ENCODE peak calls at places on chromosomes 1 and 21, in five cellular contexts. One of them, this sample, is unnamed. For H3K36me3, the result is how much of the 10 kb centered on the place peaks cover.

GRCh38 chr1:94582578-94582977 is 41.0 kb upstream of the F3 start:
- DNase-seq in fibroblast of lung: no peak
- DNase-seq in kidney: no peak
- DNase-seq in IMR-90: no peak
- DNase-seq in K562: no peak
- DNase-seq in this sample: no peak

GRCh38 chr1:13935336-13935735 is 235.3 kb downstream of the PRDM2 start:
- DNase-seq in fibroblast of lung: no peak
- DNase-seq in IMR-90: no peak
- DNase-seq in kidney: no peak
- DNase-seq in K562: peak
- DNase-seq in this sample: no peak

GRCh38 chr1:93649231-93649630 is 32.4 kb downstream of the BCAR3 start:
- DNase-seq in fibroblast of lung: no peak
- DNase-seq in kidney: no peak
- DNase-seq in K562: no peak
- DNase-seq in IMR-90: peak
- DNase-seq in this sample: no peak

GRCh38 chr1:50967416-50968020 is 2.5 kb upstream of the CDKN2C start:
- DNase-seq in K562: peak
- DNase-seq in fibroblast of lung: peak
- DNase-seq in IMR-90: no peak
- DNase-seq in kidney: no peak
- DNase-seq in this sample: no peak

GRCh38 chr1:217332426-217333065 is 298.3 kb downstream of the GPATCH2 start:
- DNase-seq in kidney: no peak
- DNase-seq in fibroblast of lung: peak
- DNase-seq in IMR-90: no peak
- DNase-seq in K562: no peak
- DNase-seq in this sample: no peak

GRCh38 chr1:78227705-78228260 is 182.0 kb downstream of the GIPC2 start:
- DNase-seq in IMR-90: peak
- DNase-seq in K562: no peak
- DNase-seq in fibroblast of lung: peak
- DNase-seq in kidney: no peak
- DNase-seq in this sample: no peak

GRCh38 chr1:27603962-27604578 is at the start of gene AHDC1:
- DNase-seq in K562: peak
- DNase-seq in IMR-90: peak
- DNase-seq in kidney: peak
- DNase-seq in fibroblast of lung: peak
- DNase-seq in this sample: peak

GRCh38 chr1:35558374-35559316 is 1.0 kb downstream of the NCDN start:
- DNase-seq in kidney: peak
- DNase-seq in K562: peak
- DNase-seq in IMR-90: no peak
- DNase-seq in fibroblast of lung: no peak
- DNase-seq in this sample: peak

GRCh38 chr1:34126486-34126885 is 38.5 kb downstream of the CSMD2 start:
- DNase-seq in fibroblast of lung: no peak
- DNase-seq in K562: no peak
- DNase-seq in kidney: no peak
- DNase-seq in IMR-90: no peak
- DNase-seq in this sample: no peak

GRCh38 chr1:94025383-94026340 is 95.3 kb downstream of the ABCA4 start:
- DNase-seq in kidney: no peak
- DNase-seq in IMR-90: peak
- DNase-seq in K562: peak
- DNase-seq in fibroblast of lung: peak
- DNase-seq in this sample: no peak

GRCh38 chr1:168465942-168466702 is 77.7 kb downstream of the XCL2 start:
- DNase-seq in kidney: no peak
- DNase-seq in K562: peak
- DNase-seq in fibroblast of lung: peak
- DNase-seq in IMR-90: peak
- DNase-seq in this sample: peak

GRCh38 chr1:33712176-33712575 is 151.7 kb upstream of the HMGB4 start:
- DNase-seq in IMR-90: no peak
- DNase-seq in kidney: no peak
- DNase-seq in K562: no peak
- DNase-seq in fibroblast of lung: no peak
- DNase-seq in this sample: no peak

GRCh38 chr1:223739366-223740057 is 27.2 kb downstream of the CAPN2 start:
- DNase-seq in K562: no peak
- DNase-seq in kidney: no peak
- DNase-seq in IMR-90: no peak
- DNase-seq in fibroblast of lung: no peak
- DNase-seq in this sample: no peak

GRCh38 chr1:22030473-22030872 is 22.0 kb upstream of the CDC42 start:
- DNase-seq in fibroblast of lung: no peak
- DNase-seq in IMR-90: no peak
- DNase-seq in kidney: no peak
- DNase-seq in K562: no peak
- DNase-seq in this sample: no peak

GRCh38 chr1:56808385-56808784 is 10.8 kb downstream of the FYB2 start:
- DNase-seq in fibroblast of lung: no peak
- DNase-seq in IMR-90: no peak
- DNase-seq in kidney: no peak
- DNase-seq in K562: no peak
- DNase-seq in this sample: no peak

GRCh38 chr1:157968951-157969350 is 24.5 kb upstream of the KIRREL1 start:
- DNase-seq in IMR-90: peak
- DNase-seq in kidney: no peak
- DNase-seq in fibroblast of lung: peak
- DNase-seq in K562: no peak
- DNase-seq in this sample: no peak

GRCh38 chr1:207937204-207937603 is 26.3 kb upstream of the CD34 start:
- DNase-seq in K562: no peak
- DNase-seq in fibroblast of lung: no peak
- DNase-seq in IMR-90: no peak
- DNase-seq in kidney: no peak
- DNase-seq in this sample: no peak

GRCh38 chr1:45623972-45624371 is at the start of gene CCDC17:
- DNase-seq in kidney: no peak
- DNase-seq in IMR-90: no peak
- DNase-seq in fibroblast of lung: peak
- DNase-seq in K562: no peak
- DNase-seq in this sample: no peak

GRCh38 chr1:116440731-116441130 is 67.7 kb downstream of the ATP1A1 start:
- DNase-seq in fibroblast of lung: no peak
- DNase-seq in IMR-90: no peak
- DNase-seq in kidney: no peak
- DNase-seq in K562: peak
- DNase-seq in this sample: no peak

GRCh38 chr1:52357397-52357796 is 8.6 kb downstream of the CC2D1B start:
- DNase-seq in fibroblast of lung: no peak
- DNase-seq in K562: no peak
- DNase-seq in IMR-90: no peak
- DNase-seq in kidney: no peak
- DNase-seq in this sample: no peak

GRCh38 chr1:52358851-52359497 is 7.0 kb downstream of the CC2D1B start:
- DNase-seq in IMR-90: no peak
- DNase-seq in kidney: peak
- DNase-seq in K562: no peak
- DNase-seq in fibroblast of lung: no peak
- DNase-seq in this sample: no peak

GRCh38 chr1:52356818-52357355 is 9.1 kb downstream of the CC2D1B start:
- DNase-seq in fibroblast of lung: no peak
- DNase-seq in K562: no peak
- DNase-seq in IMR-90: no peak
- DNase-seq in kidney: no peak
- DNase-seq in this sample: no peak

GRCh38 chr1:52359676-52360594 is 6.1 kb downstream of the CC2D1B start:
- DNase-seq in IMR-90: no peak
- DNase-seq in kidney: no peak
- DNase-seq in fibroblast of lung: no peak
- DNase-seq in K562: no peak
- DNase-seq in this sample: no peak

DNA sequence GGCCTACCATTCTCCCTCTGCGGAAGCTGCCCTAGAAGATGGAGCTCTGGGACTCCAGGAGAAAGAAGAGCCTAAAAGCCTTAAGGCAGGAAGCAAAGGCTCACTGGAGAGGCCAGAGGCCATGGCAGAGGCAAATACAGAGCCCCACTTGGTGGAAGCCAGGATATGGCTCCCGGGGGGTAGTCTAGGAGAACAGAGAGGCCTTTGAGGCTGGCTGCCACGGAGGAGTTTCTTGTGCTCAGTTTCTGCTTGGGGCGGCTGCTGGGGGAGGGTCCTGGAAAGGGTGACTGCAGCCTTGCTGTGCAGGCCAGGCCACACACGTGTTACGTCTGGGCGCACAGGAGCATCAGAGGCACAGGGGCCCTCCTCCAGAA is 5.4 kb downstream of the CC2D1B start:
- DNase-seq in kidney: no peak
- DNase-seq in IMR-90: no peak
- DNase-seq in fibroblast of lung: no peak
- DNase-seq in K562: no peak
- DNase-seq in this sample: no peak
- H3K36me3 ChIP-seq in kidney: half or more
- H3K36me3 ChIP-seq in IMR-90: half or more
- H3K36me3 ChIP-seq in fibroblast of lung: under half
- H3K36me3 ChIP-seq in K562: half or more
- H3K36me3 ChIP-seq in this sample: under half

GRCh38 chr1:234619794-234620247 is 9.8 kb upstream of the IRF2BP2 start:
- DNase-seq in kidney: no peak
- DNase-seq in fibroblast of lung: no peak
- DNase-seq in K562: no peak
- DNase-seq in IMR-90: no peak
- DNase-seq in this sample: no peak

GRCh38 chr1:234618726-234619049 is 8.7 kb upstream of the IRF2BP2 start:
- DNase-seq in IMR-90: no peak
- DNase-seq in fibroblast of lung: no peak
- DNase-seq in K562: no peak
- DNase-seq in kidney: no peak
- DNase-seq in this sample: no peak

GRCh38 chr1:234617986-234618725 is 8.2 kb upstream of the IRF2BP2 start:
- DNase-seq in K562: no peak
- DNase-seq in fibroblast of lung: peak
- DNase-seq in kidney: no peak
- DNase-seq in IMR-90: peak
- DNase-seq in this sample: no peak

GRCh38 chr1:234620272-234620711 is 10.3 kb upstream of the IRF2BP2 start:
- DNase-seq in K562: no peak
- DNase-seq in IMR-90: no peak
- DNase-seq in fibroblast of lung: no peak
- DNase-seq in kidney: no peak
- DNase-seq in this sample: no peak

DNA sequence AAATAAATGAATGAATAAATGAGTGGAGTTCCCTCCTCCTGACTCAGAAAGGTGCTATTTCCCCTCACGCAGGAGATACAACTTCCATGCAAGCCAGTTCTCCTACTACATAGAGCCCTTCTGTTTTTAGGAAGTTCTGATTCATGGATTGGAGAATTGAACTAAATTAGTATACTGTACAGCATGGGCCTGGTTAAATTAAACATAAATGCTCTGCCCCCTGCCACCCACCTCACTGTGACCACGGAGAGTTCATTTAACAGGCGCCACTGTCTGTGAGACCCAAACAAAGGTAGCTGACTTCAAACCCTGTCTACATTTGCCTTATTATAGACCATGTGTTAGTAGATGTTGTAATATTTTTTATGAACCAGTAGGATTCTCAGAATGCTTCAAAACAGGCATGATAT is 9.1 kb upstream of the IRF2BP2 start:
- DNase-seq in fibroblast of lung: no peak
- DNase-seq in K562: no peak
- DNase-seq in kidney: no peak
- DNase-seq in IMR-90: peak
- DNase-seq in this sample: no peak
- H3K9ac ChIP-seq in fibroblast of lung: no peak
- H3K9ac ChIP-seq in K562: no peak
- H3K9ac ChIP-seq in kidney: peak
- H3K9ac ChIP-seq in IMR-90: peak
- H3K9ac ChIP-seq in this sample: no peak

GRCh38 chr1:8042134-8042533 is 16.0 kb upstream of the ERRFI1 start:
- DNase-seq in K562: no peak
- DNase-seq in IMR-90: no peak
- DNase-seq in fibroblast of lung: no peak
- DNase-seq in kidney: no peak
- DNase-seq in this sample: no peak
- H3K36me3 ChIP-seq in K562: under half
- H3K36me3 ChIP-seq in IMR-90: under half
- H3K36me3 ChIP-seq in fibroblast of lung: under half
- H3K36me3 ChIP-seq in kidney: under half
- H3K36me3 ChIP-seq in this sample: under half

GRCh38 chr1:98467584-98467983 is 193.9 kb upstream of the SNX7 start:
- DNase-seq in fibroblast of lung: peak
- DNase-seq in kidney: no peak
- DNase-seq in IMR-90: peak
- DNase-seq in K562: no peak
- DNase-seq in this sample: no peak
- H3K9ac ChIP-seq in fibroblast of lung: no peak
- H3K9ac ChIP-seq in kidney: no peak
- H3K9ac ChIP-seq in IMR-90: no peak
- H3K9ac ChIP-seq in K562: no peak
- H3K9ac ChIP-seq in this sample: no peak

GRCh38 chr21:46000731-46001641 is 19.4 kb downstream of the COL6A1 start:
- DNase-seq in kidney: peak
- DNase-seq in IMR-90: no peak
- DNase-seq in K562: no peak
- DNase-seq in fibroblast of lung: no peak
- DNase-seq in this sample: no peak
- H3K36me3 ChIP-seq in kidney: under half
- H3K36me3 ChIP-seq in IMR-90: half or more
- H3K36me3 ChIP-seq in K562: under half
- H3K36me3 ChIP-seq in fibroblast of lung: half or more
- H3K36me3 ChIP-seq in this sample: under half

GRCh38 chr1:17198476-17199258 is 6.3 kb upstream of the PADI1 start:
- DNase-seq in fibroblast of lung: no peak
- DNase-seq in IMR-90: no peak
- DNase-seq in K562: no peak
- DNase-seq in kidney: peak
- DNase-seq in this sample: no peak

GRCh38 chr1:17199267-17200044 is 5.5 kb upstream of the PADI1 start:
- DNase-seq in K562: no peak
- DNase-seq in IMR-90: peak
- DNase-seq in fibroblast of lung: no peak
- DNase-seq in kidney: peak
- DNase-seq in this sample: no peak

GRCh38 chr1:17201201-17202021 is 3.5 kb upstream of the PADI1 start:
- DNase-seq in K562: no peak
- DNase-seq in fibroblast of lung: no peak
- DNase-seq in IMR-90: no peak
- DNase-seq in kidney: peak
- DNase-seq in this sample: no peak

GRCh38 chr1:17200756-17201155 is 4.2 kb upstream of the PADI1 start:
- DNase-seq in IMR-90: no peak
- DNase-seq in kidney: peak
- DNase-seq in fibroblast of lung: no peak
- DNase-seq in K562: no peak
- DNase-seq in this sample: no peak

GRCh38 chr1:17200246-17200645 is 4.7 kb upstream of the PADI1 start:
- DNase-seq in IMR-90: no peak
- DNase-seq in kidney: no peak
- DNase-seq in K562: no peak
- DNase-seq in fibroblast of lung: no peak
- DNase-seq in this sample: no peak
- H3K9ac ChIP-seq in IMR-90: no peak
- H3K9ac ChIP-seq in kidney: no peak
- H3K9ac ChIP-seq in K562: no peak
- H3K9ac ChIP-seq in fibroblast of lung: no peak
- H3K9ac ChIP-seq in this sample: no peak

This sample was measured in MM.1S.